ENCODE peak calls at places on chromosome 1, in four cellular contexts. H is IMR-90, F is neural progenitor cell, W is upper lobe of right lung. G is an unnamed sample.

GRCh38 chr1:205069371-205070125 is 14.7 kb downstream of the TMEM81 start:
- DNase-seq in H (no peak), F (no peak), W (peak; percentile 51), G (no peak)

GRCh38 chr1:165928075-165928731 is 100.8 kb downstream of the UCK2 start:
- DNase-seq in H (peak; percentile 56), F (peak; percentile 60), W (no peak), G (no peak)

GRCh38 chr1:112297536-112297935 is 98.5 kb upstream of the CTTNBP2NL start:
- DNase-seq in H (peak; percentile 13), F (no peak), W (no peak), G (no peak)

GRCh38 chr1:85344256-85344694 is 67.8 kb upstream of the BCL10 start:
- DNase-seq in H (peak; percentile 63), F (peak; percentile 67), W (peak; percentile 71), G (peak; percentile 53)

GRCh38 chr1:97192872-97193572 is 471.4 kb downstream of the PTBP2 start:
- DNase-seq in H (peak; percentile 99), F (no peak), W (no peak), G (no peak)

GRCh38 chr1:3821004-3821933 is 25.0 kb upstream of the LRRC47 start:
- DNase-seq in H (no peak), F (no peak), W (peak; percentile 49), G (no peak)

GRCh38 chr1:24776821-24777220 is 31.6 kb downstream of the CLIC4 start:
- DNase-seq in H (no peak), F (peak; percentile 9), W (no peak), G (no peak)

GRCh38 chr1:95084317-95085176 is 11.8 kb upstream of the ALG14 start:
- DNase-seq in H (peak; percentile 21), F (peak; percentile 67), W (no peak), G (peak; percentile 58)

GRCh38 chr1:16372535-16373340 is 5.7 kb downstream of the SZRD1 start:
- DNase-seq in H (peak; percentile 62), F (no peak), W (no peak), G (no peak)

GRCh38 chr1:234907585-234908457 is 220.8 kb downstream of the TOMM20 start:
- DNase-seq in H (peak; percentile 79), F (no peak), W (no peak), G (no peak)

GRCh38 chr1:23559985-23560755 is 869 bp upstream of the ID3 start:
- DNase-seq in H (peak; percentile 47), F (peak; percentile 58), W (no peak), G (no peak)

GRCh38 chr1:63730211-63730610 is 43.6 kb upstream of the ROR1 start:
- DNase-seq in H (no peak), F (no peak), W (no peak), G (no peak)

GRCh38 chr1:19013826-19014548 is 57.5 kb upstream of the IFFO2 start:
- DNase-seq in H (no peak), F (no peak), W (no peak), G (no peak)

GRCh38 chr1:37793773-37794371 is at the start of gene MANEAL:
- DNase-seq in H (peak; percentile 54), F (peak; percentile 82), W (peak; percentile 82), G (peak; percentile 62)

GRCh38 chr1:157377216-157377821 is 175.0 kb downstream of the FCRL5 start:
- DNase-seq in H (peak; percentile 6), F (peak; percentile 72), W (no peak), G (peak; percentile 66)

GRCh38 chr1:200310824-200311223 is 99.0 kb downstream of the ZNF281 start:
- DNase-seq in H (no peak), F (no peak), W (no peak), G (no peak)

GRCh38 chr1:16011936-16012589 is 5.8 kb downstream of the HSPB7 start:
- DNase-seq in H (no peak), F (no peak), W (no peak), G (no peak)

GRCh38 chr1:244164563-244164890 is 113.4 kb downstream of the ZBTB18 start:
- DNase-seq in H (no peak), F (no peak), W (no peak), G (no peak)

GRCh38 chr1:52059326-52059725 is 3.2 kb downstream of the BTF3L4 start:
- DNase-seq in H (peak; percentile 63), F (no peak), W (no peak), G (no peak)

GRCh38 chr1:236716160-236716559 is 29.9 kb downstream of the ACTN2 start:
- DNase-seq in H (no peak), F (no peak), W (no peak), G (no peak)

GRCh38 chr1:246537887-246538286 is 28.2 kb downstream of the TFB2M start:
- DNase-seq in H (no peak), F (no peak), W (no peak), G (no peak)

GRCh38 chr1:36818771-36819170 is 215.5 kb downstream of the GRIK3 start:
- DNase-seq in H (no peak), F (no peak), W (no peak), G (no peak)

GRCh38 chr1:10979483-10979920 is 33.0 kb upstream of the TARDBP start:
- DNase-seq in H (no peak), F (peak; percentile 50), W (no peak), G (no peak)

GRCh38 chr1:228376651-228377631 is 29.7 kb downstream of the TRIM11 start:
- DNase-seq in H (no peak), F (no peak), W (peak; percentile 63), G (peak; percentile 39)

GRCh38 chr1:167928457-167928852 is 8.0 kb upstream of the DCAF6 start:
- DNase-seq in H (no peak), F (no peak), W (no peak), G (no peak)

GRCh38 chr1:226603030-226603960 is 54.7 kb downstream of the STUM start:
- DNase-seq in H (peak; percentile 48), F (no peak), W (peak; percentile 34), G (no peak)

GRCh38 chr1:188237573-188238353 is 1409.0 kb downstream of the PLA2G4A start:
- DNase-seq in H (peak; percentile 59), F (no peak), W (no peak), G (no peak)

GRCh38 chr1:65541865-65542264 is 121.4 kb downstream of the LEPR start:
- DNase-seq in H (no peak), F (no peak), W (no peak), G (no peak)

GRCh38 chr1:66355756-66356155 is 178.2 kb upstream of the SGIP1 start:
- DNase-seq in H (no peak), F (no peak), W (no peak), G (no peak)

GRCh38 chr1:51916587-51917405 is 38.3 kb upstream of the NRDC start:
- DNase-seq in H (peak; percentile 62), F (no peak), W (no peak), G (no peak)

GRCh38 chr1:99645699-99646531 is at the start of gene PALMD:
- DNase-seq in H (peak; percentile 15), F (peak; percentile 19), W (peak; percentile 67), G (no peak)

GRCh38 chr1:234902774-234903173 is 225.9 kb downstream of the TOMM20 start:
- DNase-seq in H (no peak), F (no peak), W (no peak), G (no peak)

GRCh38 chr1:101220906-101221305 is 15.9 kb upstream of the S1PR1 start:
- DNase-seq in H (no peak), F (no peak), W (no peak), G (no peak)

DNA sequence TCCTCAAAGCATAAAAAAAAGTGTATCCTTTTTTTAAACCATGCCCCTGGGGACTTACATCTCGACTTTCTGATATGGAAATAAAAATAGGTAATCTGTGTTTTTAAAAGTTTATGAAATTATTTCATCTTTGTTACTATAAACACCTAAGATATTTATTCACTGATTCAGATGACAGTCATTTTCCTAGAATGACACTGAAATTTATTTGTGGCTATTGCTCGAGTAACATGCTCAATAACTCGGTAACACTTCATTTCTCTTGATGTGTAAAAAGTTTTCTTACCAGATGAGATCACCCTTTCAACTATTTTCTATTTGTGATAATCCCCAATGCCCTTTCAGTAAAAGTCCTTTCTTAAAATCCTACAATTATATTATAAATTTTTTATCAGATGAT is 495.8 kb downstream of the TTLL7 start:
- DNase-seq in H (no peak), F (no peak), W (no peak), G (no peak)
- H3K27ac ChIP-seq in H (no peak overlapping the region), F (no peak overlapping the region), W (no peak overlapping the region), G (no peak overlapping the region)

GRCh38 chr1:67580671-67581403 is 104.2 kb upstream of the GADD45A start:
- DNase-seq in H (no peak), F (no peak), W (no peak), G (no peak)

GRCh38 chr1:67584938-67585337 is 100.1 kb upstream of the GADD45A start:
- DNase-seq in H (no peak), F (no peak), W (no peak), G (no peak)

GRCh38 chr1:67586596-67586995 is 98.4 kb upstream of the GADD45A start:
- DNase-seq in H (peak; percentile 56), F (no peak), W (no peak), G (no peak)

GRCh38 chr1:67582625-67583461 is 102.2 kb upstream of the GADD45A start:
- DNase-seq in H (peak; percentile 11), F (no peak), W (no peak), G (no peak)

DNA sequence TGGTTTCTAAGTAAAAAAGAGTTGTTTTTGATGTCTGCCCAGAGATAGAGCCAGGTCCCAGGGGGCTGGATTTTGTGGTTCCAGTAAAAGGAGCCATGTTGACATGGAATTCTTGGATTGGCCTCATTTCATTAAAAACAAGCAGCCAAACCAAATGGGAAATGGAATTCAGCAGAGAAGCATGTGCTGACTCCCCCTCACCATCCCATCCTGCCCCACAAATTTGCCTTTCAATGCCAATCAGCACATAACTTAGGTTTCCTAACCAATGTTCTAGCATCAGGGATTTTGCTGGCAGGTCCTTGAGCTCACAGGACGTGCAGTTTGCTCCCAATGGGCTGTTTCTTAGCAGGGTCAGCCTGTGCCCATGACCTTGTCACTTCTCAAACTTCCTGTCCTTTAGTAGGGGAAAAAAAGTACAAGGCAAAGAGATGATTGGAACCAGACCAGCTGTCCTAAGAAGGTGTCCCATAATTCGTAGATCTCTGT is 101.5 kb upstream of the GADD45A start:
- DNase-seq in H (no peak), F (no peak), W (no peak), G (no peak)
- H3K27me3 ChIP-seq in H (no peaks in the 10 kb centered on the region), F (no peaks in the 10 kb centered on the region), W (no peaks in the 10 kb centered on the region), G (no peaks in the 10 kb centered on the region)

DNA sequence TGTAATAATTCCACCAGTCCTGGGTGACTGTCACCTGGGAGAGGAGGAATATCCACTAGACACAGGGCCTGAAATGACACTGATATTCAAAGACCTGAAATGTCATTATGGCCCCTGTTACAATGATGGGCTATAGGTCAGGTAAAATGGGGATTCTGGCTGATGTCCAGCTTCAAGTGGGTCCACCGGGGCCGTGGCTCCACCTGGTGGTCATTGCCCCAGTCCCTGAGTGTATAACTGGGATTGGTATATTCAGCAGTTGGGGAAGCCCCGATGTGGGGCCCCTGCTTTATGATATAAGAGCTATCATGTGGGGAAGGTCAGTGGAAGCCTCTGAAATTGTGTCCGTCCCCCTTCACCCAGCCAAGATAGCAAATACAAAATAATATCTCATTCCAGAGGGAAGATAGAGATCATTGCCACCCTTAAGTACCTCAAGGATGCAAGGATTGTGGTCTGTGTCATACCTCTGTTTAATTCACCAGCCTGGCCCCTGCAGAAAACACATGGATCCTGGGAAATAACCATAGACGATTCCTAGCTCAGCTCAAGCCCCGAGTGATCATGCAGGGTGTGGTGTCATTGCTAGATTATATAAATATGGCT is 19.3 kb downstream of the PLEKHO1 start:
- DNase-seq in H (peak; percentile 63), F (peak; percentile 73), W (peak; percentile 76), G (peak; percentile 76)
- H3K27ac ChIP-seq in H (no peak overlapping the region), F (no peak overlapping the region), W (no peak overlapping the region), G (no peak overlapping the region)

DNA sequence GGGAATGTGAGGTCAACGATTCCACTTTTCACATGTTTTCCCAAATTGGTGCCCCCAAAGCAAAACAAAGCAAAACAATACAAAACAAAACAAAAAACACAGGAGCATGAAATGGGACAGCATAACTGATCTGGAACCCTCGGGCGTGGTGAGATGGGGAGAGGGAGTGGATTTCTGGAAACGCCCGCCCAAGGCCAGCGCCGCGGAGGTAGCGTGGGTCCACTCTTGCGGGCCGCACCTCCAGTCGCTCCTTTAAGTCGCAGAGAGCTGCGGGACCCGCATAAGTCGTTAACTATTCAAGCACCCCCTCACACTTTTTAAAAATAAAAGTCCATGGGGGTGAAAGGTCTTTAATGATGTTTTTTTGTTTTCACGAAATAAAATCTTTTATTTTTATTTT is 4.3 kb upstream of the TBX15 start:
- DNase-seq in H (no peak), F (no peak), W (no peak), G (no peak)
- H3K27me3 ChIP-seq in H (peaks cover 96% of the 10 kb centered on the region), F (peaks cover 100% of the 10 kb centered on the region), W (peaks cover 100% of the 10 kb centered on the region), G (peaks cover 70% of the 10 kb centered on the region)

G was measured in Peyer's patch.